ENCODE peak calls at places on chromosomes 13 and 19, in five cellular contexts. One of them, this sample, is unnamed. For H3K27me3, the result is how much of the 10 kb centered on the place peaks cover.

GRCh38 chr13:82962422-82962821 is 919.9 kb downstream of the SLITRK1 start:
- DNase-seq in fibroblast of lung: peak
- DNase-seq in heart left ventricle: no peak
- DNase-seq in pancreas: no peak
- DNase-seq in right lobe of liver: no peak
- DNase-seq in this sample: no peak

GRCh38 chr19:53865918-53866696 is 1.6 kb upstream of the MYADM start:
- DNase-seq in fibroblast of lung: peak
- DNase-seq in heart left ventricle: peak
- DNase-seq in pancreas: peak
- DNase-seq in right lobe of liver: no peak
- DNase-seq in this sample: peak

GRCh38 chr19:13149628-13150186 is 468 bp downstream of the STX10 start:
- DNase-seq in fibroblast of lung: peak
- DNase-seq in heart left ventricle: peak
- DNase-seq in pancreas: no peak
- DNase-seq in right lobe of liver: peak
- DNase-seq in this sample: peak

GRCh38 chr13:28408235-28408848 is 86.6 kb downstream of the FLT1 start:
- DNase-seq in fibroblast of lung: no peak
- DNase-seq in heart left ventricle: peak
- DNase-seq in pancreas: no peak
- DNase-seq in right lobe of liver: peak
- DNase-seq in this sample: no peak

GRCh38 chr13:50991624-50992610 is 82.3 kb downstream of the RNASEH2B start:
- DNase-seq in fibroblast of lung: no peak
- DNase-seq in heart left ventricle: no peak
- DNase-seq in pancreas: no peak
- DNase-seq in right lobe of liver: no peak
- DNase-seq in this sample: no peak

GRCh38 chr13:40149611-40150283 is 494.3 kb downstream of the COG6 start:
- DNase-seq in fibroblast of lung: peak
- DNase-seq in heart left ventricle: no peak
- DNase-seq in pancreas: no peak
- DNase-seq in right lobe of liver: no peak
- DNase-seq in this sample: no peak

GRCh38 chr13:52127783-52128702 is 830 bp downstream of the NEK5 start:
- DNase-seq in fibroblast of lung: peak
- DNase-seq in heart left ventricle: no peak
- DNase-seq in pancreas: no peak
- DNase-seq in right lobe of liver: peak
- DNase-seq in this sample: no peak

GRCh38 chr19:44745386-44745831 is 3.1 kb upstream of the BCL3 start:
- DNase-seq in fibroblast of lung: peak
- DNase-seq in heart left ventricle: peak
- DNase-seq in pancreas: peak
- DNase-seq in right lobe of liver: peak
- DNase-seq in this sample: peak

GRCh38 chr13:64928704-64929499 is 2301.2 kb downstream of the PCDH9 start:
- DNase-seq in fibroblast of lung: peak
- DNase-seq in heart left ventricle: no peak
- DNase-seq in pancreas: no peak
- DNase-seq in right lobe of liver: no peak
- DNase-seq in this sample: no peak

GRCh38 chr13:73061478-73062275 is 2.9 kb downstream of the KLF5 start:
- DNase-seq in fibroblast of lung: no peak
- DNase-seq in heart left ventricle: no peak
- DNase-seq in pancreas: no peak
- DNase-seq in right lobe of liver: no peak
- DNase-seq in this sample: no peak
- H3K4me3 ChIP-seq in fibroblast of lung: no peak
- H3K4me3 ChIP-seq in heart left ventricle: peak
- H3K4me3 ChIP-seq in pancreas: peak
- H3K4me3 ChIP-seq in right lobe of liver: no peak
- H3K4me3 ChIP-seq in this sample: peak

DNA sequence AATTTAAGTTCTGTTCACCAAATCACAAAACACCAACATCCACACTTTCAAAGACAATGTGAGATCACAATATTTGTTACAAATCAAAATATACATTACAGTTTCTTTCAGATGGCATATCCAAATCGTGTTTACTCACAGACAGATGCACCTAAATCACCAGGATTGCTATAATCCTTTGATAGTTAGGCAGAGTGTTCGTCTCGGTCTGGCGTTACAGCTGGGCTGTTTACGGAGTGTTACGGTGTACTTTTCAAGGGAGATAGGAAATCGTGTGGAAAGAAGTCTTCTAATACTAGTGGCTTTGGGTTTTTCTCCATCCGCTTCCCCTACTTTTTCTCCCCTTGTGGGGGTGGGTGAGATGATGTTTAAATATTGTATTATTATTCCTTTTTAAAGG is 1.9 kb downstream of the MAB21L1 start:
- DNase-seq in fibroblast of lung: peak
- DNase-seq in heart left ventricle: no peak
- DNase-seq in pancreas: no peak
- DNase-seq in right lobe of liver: no peak
- DNase-seq in this sample: no peak
- H3K27me3 ChIP-seq in fibroblast of lung: under half
- H3K27me3 ChIP-seq in heart left ventricle: half or more
- H3K27me3 ChIP-seq in pancreas: under half
- H3K27me3 ChIP-seq in right lobe of liver: under half
- H3K27me3 ChIP-seq in this sample: half or more

DNA sequence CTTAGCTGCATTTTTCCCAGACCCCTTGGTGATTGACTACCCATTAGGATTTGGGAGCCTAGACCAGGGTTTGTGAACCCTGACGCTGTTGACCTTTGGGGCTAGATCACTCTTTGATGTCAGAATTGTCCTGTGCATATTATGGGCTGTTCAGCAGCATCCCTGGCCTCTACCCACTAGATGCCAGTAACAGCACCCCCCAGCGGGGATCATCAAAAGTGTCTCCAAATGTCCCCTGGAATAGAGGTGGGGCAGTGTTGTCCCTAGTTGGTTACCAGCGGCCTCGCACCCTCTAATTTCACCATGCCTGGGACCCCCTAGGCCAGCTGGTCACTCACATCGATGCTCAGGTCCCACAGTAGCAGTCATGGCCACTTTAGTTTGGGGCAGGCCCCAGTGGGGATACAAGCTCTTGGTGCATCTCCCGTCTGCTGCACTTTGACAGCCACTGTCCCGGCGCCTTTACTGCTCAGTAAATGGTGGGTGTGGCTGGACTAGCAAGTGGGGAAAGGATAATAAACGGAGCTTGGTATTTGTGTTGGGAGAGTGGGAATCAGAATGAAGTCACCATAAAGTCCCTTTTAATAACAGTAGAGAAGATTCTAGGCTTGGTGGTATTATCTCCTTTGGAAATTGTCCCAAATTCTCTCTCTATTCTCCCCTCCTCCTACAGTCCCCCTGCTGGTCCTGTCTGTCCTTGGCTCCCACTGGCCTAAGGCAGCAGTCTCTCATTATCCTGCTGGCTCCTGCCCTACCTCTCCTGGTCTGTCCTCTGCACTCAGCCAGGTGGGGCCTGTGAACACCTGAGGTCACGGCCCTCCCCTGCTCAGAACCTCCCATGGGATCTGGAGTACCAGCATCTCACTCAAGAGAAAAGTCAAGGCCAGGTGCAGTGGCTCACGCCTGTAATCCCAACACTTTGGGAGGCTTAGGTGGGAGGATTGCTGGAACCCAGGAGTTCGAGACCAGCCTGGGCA is 80.6 kb downstream of the SIPA1L3 start:
- DNase-seq in fibroblast of lung: no peak
- DNase-seq in heart left ventricle: peak
- DNase-seq in pancreas: no peak
- DNase-seq in right lobe of liver: no peak
- DNase-seq in this sample: no peak
- TF ChIP-seq CTCF in fibroblast of lung: no peak
- TF ChIP-seq CTCF in heart left ventricle: no peak
- TF ChIP-seq CTCF in pancreas: no peak
- TF ChIP-seq CTCF in right lobe of liver: no peak
- TF ChIP-seq CTCF in this sample: no peak

GRCh38 chr13:79225487-79226232 is 180.4 kb downstream of the RBM26 start:
- DNase-seq in fibroblast of lung: no peak
- DNase-seq in heart left ventricle: no peak
- DNase-seq in pancreas: no peak
- DNase-seq in right lobe of liver: no peak
- DNase-seq in this sample: no peak
- H3K4me3 ChIP-seq in fibroblast of lung: no peak
- H3K4me3 ChIP-seq in heart left ventricle: no peak
- H3K4me3 ChIP-seq in pancreas: no peak
- H3K4me3 ChIP-seq in right lobe of liver: no peak
- H3K4me3 ChIP-seq in this sample: no peak

This sample was measured in upper lobe of right lung.